ENCODE peak calls at places on chromosomes 12 and 14, in four cellular contexts. J, R, W and T are unnamed samples.

GRCh38 chr12:132700212-132700913 is 10.3 kb upstream of the PGAM5 start:
- DNase-seq in J (no peak), R (no peak), W (no peak), T (no peak)

GRCh38 chr12:121799175-121799841 is 4.5 kb upstream of the SETD1B start:
- DNase-seq in J (peak), R (peak), W (peak), T (peak)

GRCh38 chr12:6361834-6362233 is 13.5 kb downstream of the SCNN1A start:
- DNase-seq in J (no peak), R (peak), W (peak), T (no peak)

GRCh38 chr12:86663691-86664090 is 407.5 kb upstream of the MGAT4C start:
- DNase-seq in J (no peak), R (no peak), W (no peak), T (no peak)

GRCh38 chr12:130739571-130739970 is 23.5 kb upstream of the RIMBP2 start:
- DNase-seq in J (no peak), R (no peak), W (no peak), T (no peak)

GRCh38 chr14:76050797-76051392 is 65.3 kb downstream of the IFT43 start:
- DNase-seq in J (peak), R (peak), W (no peak), T (peak)

GRCh38 chr12:69330475-69331473 is 17.4 kb upstream of the LYZ start:
- DNase-seq in J (peak), R (no peak), W (no peak), T (no peak)

GRCh38 chr14:94423465-94424056 is 29.0 kb downstream of the SERPINA11 start:
- DNase-seq in J (no peak), R (peak), W (peak), T (peak)

GRCh38 chr12:12017135-12017581 is 53.6 kb upstream of the BCL2L14 start:
- DNase-seq in J (no peak), R (no peak), W (no peak), T (no peak)

GRCh38 chr12:6337958-6338406 is 3.9 kb downstream of the TNFRSF1A start:
- DNase-seq in J (no peak), R (no peak), W (no peak), T (no peak)

GRCh38 chr14:30223385-30223785 is 295.7 kb upstream of the PRKD1 start:
- DNase-seq in J (no peak), R (peak), W (peak), T (no peak)

DNA sequence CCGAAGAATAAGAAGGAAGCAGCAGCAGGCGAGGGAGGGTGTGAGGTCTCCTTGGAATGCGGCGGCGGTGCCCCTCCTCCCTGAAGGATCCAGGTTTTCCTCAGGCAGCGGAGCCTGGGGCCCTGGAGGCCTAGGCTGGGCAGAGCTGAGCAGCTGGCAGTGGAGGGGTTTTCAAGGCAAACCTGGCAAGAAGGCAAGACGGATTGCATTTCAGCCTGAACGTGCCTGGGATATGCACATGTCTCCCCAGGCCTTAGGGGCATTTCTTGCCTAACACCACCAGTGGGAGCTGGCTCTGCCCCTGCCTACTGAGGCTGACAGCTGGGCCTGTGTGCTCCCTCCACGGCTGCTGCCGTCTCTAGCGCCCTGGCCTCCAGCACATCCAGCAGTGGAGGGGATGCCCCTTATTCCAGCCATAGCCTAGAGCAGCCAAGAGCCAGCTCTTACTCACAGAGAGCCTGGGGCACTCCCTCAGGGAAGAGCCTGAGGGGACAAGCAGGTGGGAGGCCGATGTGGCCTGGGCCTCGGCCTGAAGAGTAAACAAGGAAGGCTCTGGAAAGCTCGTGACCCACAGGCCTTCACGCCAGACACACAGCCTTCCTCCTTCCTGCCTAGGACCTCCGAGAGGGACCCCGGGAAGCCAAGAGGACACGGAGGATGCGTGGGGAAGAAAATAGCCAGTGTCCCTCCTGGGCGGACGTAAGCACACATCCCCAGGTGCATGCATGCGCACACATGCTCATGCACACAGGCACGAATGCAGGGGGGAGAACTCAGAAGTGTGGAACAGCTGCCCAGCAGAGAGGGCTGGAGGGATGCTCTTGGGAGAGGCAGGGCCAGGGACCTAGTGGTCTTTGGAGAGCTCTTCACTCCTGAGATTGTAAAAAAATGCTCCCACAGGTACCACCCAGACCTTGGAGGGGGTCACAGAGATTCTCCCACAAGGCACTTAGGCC is 23.0 kb upstream of the EIF2B2 start:
- DNase-seq in J (no peak), R (no peak), W (peak), T (no peak)
- H3K27ac ChIP-seq in J (no peak), R (no peak), W (peak), T (no peak)

GRCh38 chr12:89392401-89392800 is 40.1 kb upstream of the DUSP6 start:
- DNase-seq in J (no peak), R (no peak), W (no peak), T (no peak)
- H3K27ac ChIP-seq in J (no peak), R (no peak), W (no peak), T (no peak)

GRCh38 chr14:90742252-90742651 is 74.0 kb downstream of the TTC7B start:
- DNase-seq in J (no peak), R (no peak), W (no peak), T (no peak)

GRCh38 chr14:90739318-90740077 is 76.7 kb downstream of the TTC7B start:
- DNase-seq in J (no peak), R (no peak), W (no peak), T (no peak)

GRCh38 chr14:90740946-90741681 is 75.1 kb downstream of the TTC7B start:
- DNase-seq in J (no peak), R (no peak), W (no peak), T (no peak)

GRCh38 chr14:90741682-90741946 is 74.6 kb downstream of the TTC7B start:
- DNase-seq in J (no peak), R (no peak), W (no peak), T (no peak)

GRCh38 chr14:90740081-90740480 is 76.1 kb downstream of the TTC7B start:
- DNase-seq in J (no peak), R (no peak), W (no peak), T (no peak)
- H3K27ac ChIP-seq in J (no peak), R (no peak), W (no peak), T (no peak)

GRCh38 chr12:13208533-13209278 is 12.2 kb downstream of the EMP1 start:
- DNase-seq in J (peak), R (peak), W (no peak), T (no peak)
- H3K27ac ChIP-seq in J (no peak), R (peak), W (no peak), T (no peak)

GRCh38 chr12:115132145-115132544 is 448.2 kb upstream of the TBX3 start:
- DNase-seq in J (no peak), R (no peak), W (no peak), T (no peak)

GRCh38 chr12:115134298-115134697 is 450.3 kb upstream of the TBX3 start:
- DNase-seq in J (no peak), R (no peak), W (no peak), T (no peak)

GRCh38 chr12:115132906-115133305 is 448.9 kb upstream of the TBX3 start:
- DNase-seq in J (no peak), R (no peak), W (no peak), T (no peak)

DNA sequence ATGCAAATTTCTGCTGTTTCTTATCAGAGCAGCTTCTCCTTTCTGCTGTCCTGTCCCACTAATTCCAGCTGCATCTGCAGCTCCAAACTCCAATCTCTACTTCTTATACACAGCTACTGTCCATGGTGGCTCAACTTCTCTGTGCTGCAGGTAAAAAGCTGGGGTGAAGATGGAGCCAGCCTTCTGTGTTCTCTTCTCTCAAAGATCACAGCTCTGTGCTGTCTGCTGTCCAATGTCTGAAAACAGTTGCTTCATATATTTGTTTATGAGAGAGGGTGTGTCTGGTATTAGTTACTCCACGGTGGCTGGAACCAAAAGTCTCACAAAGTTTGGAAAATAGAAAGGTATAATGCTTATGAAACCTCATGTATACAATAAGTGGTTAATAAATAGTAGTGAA is 445.8 kb upstream of the TBX3 start:
- DNase-seq in J (no peak), R (no peak), W (no peak), T (no peak)
- H3K27ac ChIP-seq in J (no peak), R (no peak), W (no peak), T (no peak)

GRCh38 chr14:65170768-65171251 is 68.5 kb upstream of the MAX start:
- DNase-seq in J (peak), R (peak), W (no peak), T (peak)

GRCh38 chr14:65170318-65170717 is 68.0 kb upstream of the MAX start:
- DNase-seq in J (no peak), R (no peak), W (no peak), T (no peak)

GRCh38 chr14:65177551-65177950 is 75.2 kb upstream of the MAX start:
- DNase-seq in J (no peak), R (no peak), W (no peak), T (no peak)

GRCh38 chr14:65169351-65169750 is 67.0 kb upstream of the MAX start:
- DNase-seq in J (no peak), R (no peak), W (no peak), T (no peak)

DNA sequence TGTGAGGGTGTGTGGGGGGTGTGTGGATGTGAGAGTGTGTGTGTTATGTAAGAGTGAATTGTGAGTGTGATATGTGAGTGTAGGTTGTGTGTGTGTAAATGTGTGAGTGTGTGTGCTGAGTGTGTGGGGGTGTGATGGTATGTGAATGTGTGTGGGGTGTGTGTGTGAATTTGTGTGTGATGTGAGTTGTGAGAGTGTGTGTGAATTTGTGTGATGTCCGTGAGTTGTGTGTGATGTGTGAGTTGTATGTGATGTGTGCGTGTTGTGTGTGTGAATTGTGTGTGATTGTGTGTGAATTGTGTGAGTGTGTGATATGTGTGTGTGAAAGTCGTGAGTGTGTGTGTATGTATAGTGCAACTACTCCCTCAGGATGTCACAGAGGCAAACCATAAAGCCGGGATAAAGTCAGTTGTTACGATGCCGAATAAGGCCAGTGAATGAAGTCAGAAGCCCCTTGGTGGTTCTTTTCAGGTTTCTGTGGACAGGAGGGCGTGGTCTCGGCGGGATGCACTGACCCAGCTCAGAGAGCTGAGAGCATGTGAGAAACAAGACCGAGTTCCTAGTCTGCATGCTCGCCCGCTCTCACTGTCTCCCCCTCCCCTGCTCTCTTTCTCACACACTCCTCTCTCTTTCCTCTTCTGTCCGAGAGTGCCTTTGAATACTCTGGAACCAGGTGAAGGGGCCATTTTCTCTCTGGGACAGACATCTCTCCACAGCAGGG is 71.8 kb upstream of the MAX start:
- DNase-seq in J (no peak), R (no peak), W (no peak), T (no peak)
- H3K27ac ChIP-seq in J (no peak), R (no peak), W (no peak), T (peak)

DNA sequence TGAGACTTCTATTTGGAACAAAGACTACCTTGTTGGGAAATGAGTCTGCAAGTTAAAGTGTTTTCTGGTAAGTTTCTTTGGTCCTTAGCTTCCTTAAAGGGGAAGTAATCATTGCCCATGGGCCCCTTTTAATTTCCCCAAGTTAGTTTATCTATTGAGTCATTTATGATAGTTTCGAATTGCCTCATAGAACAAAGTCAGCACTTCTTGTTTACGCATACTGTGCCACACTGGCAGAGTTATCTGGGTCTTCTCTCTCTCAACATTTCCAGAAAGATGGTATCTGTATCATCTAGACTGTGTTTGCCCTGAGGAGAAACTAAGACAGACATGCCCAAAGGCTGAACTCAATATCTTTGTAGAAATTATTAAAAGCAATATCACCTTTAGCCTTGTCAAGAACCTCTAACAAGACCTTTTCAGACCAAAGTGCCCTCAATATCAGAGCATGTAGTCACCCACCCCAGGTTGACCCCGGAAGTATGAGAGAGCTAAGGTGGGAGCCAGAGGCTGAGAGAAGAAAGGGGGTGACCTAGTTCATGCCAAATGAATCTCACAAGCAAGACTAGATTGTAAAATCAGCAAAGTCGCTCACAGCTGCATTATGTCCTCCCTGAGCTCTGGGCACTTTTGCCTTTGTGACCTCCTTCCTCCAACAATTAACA is 40.0 kb downstream of the GPR65 start:
- DNase-seq in J (no peak), R (no peak), W (no peak), T (no peak)
- H3K27ac ChIP-seq in J (peak), R (peak), W (no peak), T (no peak)

GRCh38 chr12:53218551-53219114 is 11.6 kb upstream of the ITGB7 start:
- DNase-seq in J (no peak), R (no peak), W (no peak), T (no peak)

GRCh38 chr12:53219956-53220856 is 11.8 kb downstream of the RARG start:
- DNase-seq in J (peak), R (peak), W (peak), T (no peak)

GRCh38 chr12:53217930-53218307 is 10.9 kb upstream of the ITGB7 start:
- DNase-seq in J (no peak), R (no peak), W (no peak), T (no peak)

GRCh38 chr12:53220857-53221202 is 11.2 kb downstream of the RARG start:
- DNase-seq in J (peak), R (peak), W (peak), T (no peak)

DNA sequence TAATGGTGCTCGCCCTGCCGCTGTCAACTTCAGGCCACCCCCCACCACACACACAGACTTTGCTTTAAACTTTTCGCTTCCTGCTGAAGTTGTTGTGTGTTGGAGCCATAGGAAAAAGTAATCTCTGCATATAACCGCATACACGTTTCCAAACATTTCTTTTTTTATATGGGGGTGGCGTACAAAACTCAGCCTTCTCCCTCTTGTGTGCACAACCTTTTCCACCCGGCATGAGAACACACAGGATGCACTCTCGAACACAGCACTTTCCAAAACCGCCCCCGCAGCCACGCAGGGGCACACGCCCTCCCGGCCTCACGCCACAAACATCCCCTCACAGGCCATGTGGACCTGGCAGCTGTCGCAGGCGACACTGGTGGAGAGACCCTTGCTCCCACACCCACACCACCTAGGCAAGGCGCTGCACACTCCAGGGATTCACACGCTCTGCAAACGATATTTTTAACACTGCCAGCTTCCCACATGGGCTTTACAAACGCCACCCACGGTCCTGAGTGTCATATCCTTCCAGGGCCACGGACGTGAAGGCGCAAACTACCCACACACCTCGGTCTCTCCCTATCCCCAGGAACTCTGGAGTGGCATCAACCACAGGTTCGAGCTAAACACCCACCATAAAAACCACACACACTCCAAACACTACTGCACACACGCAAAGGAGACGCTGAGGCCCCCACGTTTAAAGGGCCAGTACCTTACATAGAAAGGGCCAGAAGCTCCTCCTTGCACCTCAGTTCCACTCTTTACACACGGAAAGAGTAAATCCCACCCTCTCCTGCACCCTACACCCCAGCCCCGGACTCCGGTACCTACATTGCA is 12.3 kb upstream of the ITGB7 start:
- DNase-seq in J (peak), R (peak), W (peak), T (no peak)
- H3K27ac ChIP-seq in J (peak), R (peak), W (peak), T (peak)

GRCh38 chr14:59342108-59342507 is 123.1 kb downstream of the GPR135 start:
- DNase-seq in J (no peak), R (no peak), W (no peak), T (no peak)
- H3K27ac ChIP-seq in J (no peak), R (no peak), W (no peak), T (no peak)